ENCODE peak calls at places on chromosomes 5 and 9, in seven cellular contexts. M is neuronal stem cell, F is GM23248, C is cardiac muscle cell, E is right atrium auricular region, Q is OCI-LY7, N is SJCRH30. B is an unnamed sample. For H3K4me1, the result is how much of the 10 kb centered on the place peaks cover.

GRCh38 chr5:112742424-112742823 is 4.7 kb downstream of the APC start:
- DNase-seq in C (no peak), N (peak), Q (no peak), F (peak), M (no peak), E (no peak), B (no peak)

GRCh38 chr5:30347858-30348257 is 845.6 kb upstream of the CDH6 start:
- DNase-seq in C (no peak), E (no peak), Q (no peak), N (no peak), F (no peak), M (no peak), B (no peak)

GRCh38 chr5:33118761-33119415 is 321.9 kb upstream of the TARS1 start:
- DNase-seq in N (no peak), C (no peak), F (peak), E (no peak), Q (no peak), M (no peak), B (no peak)

GRCh38 chr5:34530637-34531036 is 125.5 kb upstream of the RAI14 start:
- DNase-seq in F (no peak), M (no peak), N (no peak), Q (no peak), E (no peak), C (no peak), B (no peak)

GRCh38 chr5:27402828-27403227 is 364.4 kb upstream of the CDH9 start:
- DNase-seq in C (no peak), N (no peak), Q (no peak), E (no peak), M (no peak), F (no peak), B (no peak)

GRCh38 chr5:102130386-102130785 is 165.7 kb downstream of the SLCO4C1 start:
- DNase-seq in M (no peak), N (no peak), E (no peak), F (no peak), Q (no peak), C (no peak), B (no peak)

GRCh38 chr5:173672891-173673290 is 56.4 kb upstream of the BOD1 start:
- DNase-seq in M (no peak), Q (peak), C (no peak), N (no peak), F (no peak), E (no peak), B (no peak)

GRCh38 chr5:36090033-36090432 is 23.4 kb upstream of the UGT3A2 start:
- DNase-seq in C (peak), E (no peak), M (no peak), F (peak), N (peak), Q (peak), B (peak)

GRCh38 chr5:153267506-153267905 is 223.0 kb upstream of the GRIA1 start:
- DNase-seq in Q (no peak), N (no peak), E (no peak), F (no peak), M (no peak), C (no peak), B (no peak)

GRCh38 chr9:19903076-19903475 is 114.2 kb upstream of the SLC24A2 start:
- DNase-seq in M (no peak), E (no peak), C (no peak), N (no peak), F (no peak), Q (no peak), B (no peak)

GRCh38 chr9:78408388-78408787 is 111.5 kb downstream of the PSAT1 start:
- DNase-seq in E (no peak), M (no peak), N (no peak), Q (no peak), C (no peak), F (no peak), B (no peak)

GRCh38 chr9:113798062-113799030 is 77.8 kb upstream of the ZNF618 start:
- DNase-seq in N (no peak), E (no peak), F (peak), C (no peak), M (no peak), Q (no peak), B (no peak)

GRCh38 chr5:150161242-150162141 is 5.1 kb upstream of the CDX1 start:
- DNase-seq in Q (peak), E (peak), F (peak), M (peak), N (peak), C (peak), B (peak)

GRCh38 chr9:108057421-108058136 is 568.0 kb upstream of the KLF4 start:
- DNase-seq in M (no peak), N (no peak), F (peak), Q (no peak), C (no peak), E (peak), B (no peak)

GRCh38 chr9:113901196-113901818 is 25.2 kb downstream of the ZNF618 start:
- DNase-seq in M (no peak), E (peak), Q (no peak), C (no peak), N (no peak), F (no peak), B (no peak)

GRCh38 chr5:68555891-68556689 is 340.5 kb downstream of the PIK3R1 start:
- DNase-seq in C (no peak), N (no peak), F (peak), M (no peak), Q (no peak), E (no peak), B (peak)

GRCh38 chr5:32707394-32707997 is 3.6 kb upstream of the NPR3 start:
- DNase-seq in C (peak), Q (peak), E (no peak), N (peak), F (peak), M (peak), B (no peak)

GRCh38 chr9:111298111-111298510 is 31.9 kb downstream of the OR2K2 start:
- DNase-seq in F (no peak), M (no peak), C (no peak), E (no peak), Q (no peak), N (no peak), B (no peak)

GRCh38 chr9:37944671-37945481 is 40.9 kb upstream of the SLC25A51 start:
- DNase-seq in Q (no peak), F (peak), C (peak), N (peak), M (peak), E (no peak), B (no peak)

GRCh38 chr9:89667730-89668129 is 62.9 kb downstream of the GADD45G start:
- DNase-seq in Q (no peak), E (no peak), N (no peak), M (no peak), C (peak), F (no peak), B (no peak)

GRCh38 chr5:67287795-67288194 is 91.2 kb upstream of the CD180 start:
- DNase-seq in E (no peak), C (no peak), M (no peak), F (peak), Q (no peak), N (no peak), B (no peak)

GRCh38 chr5:73947876-73948275 is 321.9 kb downstream of the ARHGEF28 start:
- DNase-seq in F (no peak), C (no peak), E (no peak), M (no peak), Q (no peak), N (no peak), B (no peak)

GRCh38 chr9:70589571-70590263 is 175.3 kb upstream of the KLF9 start:
- DNase-seq in N (no peak), C (no peak), F (peak), E (peak), M (no peak), Q (no peak), B (no peak)

GRCh38 chr5:41057231-41057630 is 13.9 kb downstream of the MROH2B start:
- DNase-seq in F (no peak), Q (no peak), M (no peak), E (no peak), C (no peak), N (no peak), B (no peak)

GRCh38 chr9:111810908-111811307 is 16.2 kb upstream of the SHOC1 start:
- DNase-seq in C (no peak), E (no peak), M (no peak), N (no peak), F (no peak), Q (no peak), B (no peak)

GRCh38 chr9:396397-396796 is 181.7 kb downstream of the DOCK8 start:
- DNase-seq in E (no peak), M (no peak), F (no peak), N (no peak), C (no peak), Q (no peak), B (no peak)

GRCh38 chr9:14158911-14159310 is 155.0 kb downstream of the NFIB start:
- DNase-seq in Q (no peak), M (no peak), C (no peak), E (no peak), N (no peak), F (peak), B (no peak)

GRCh38 chr5:106732624-106733023 is 938.1 kb downstream of the EFNA5 start:
- DNase-seq in E (no peak), N (no peak), Q (no peak), F (no peak), C (no peak), M (no peak), B (no peak)

GRCh38 chr5:143041972-143042770 is 272.0 kb downstream of the ARHGAP26 start:
- DNase-seq in N (peak), Q (no peak), E (no peak), M (no peak), F (peak), C (peak), B (no peak)

GRCh38 chr5:34571380-34572041 is 84.6 kb upstream of the RAI14 start:
- DNase-seq in M (no peak), E (no peak), F (peak), N (peak), C (no peak), Q (no peak), B (no peak)

GRCh38 chr9:84218322-84218721 is 122.2 kb downstream of the SLC28A3 start:
- DNase-seq in N (no peak), F (no peak), C (no peak), Q (no peak), E (no peak), M (no peak), B (peak)

GRCh38 chr9:29322240-29322639 is 1749.0 kb upstream of the C9orf72 start:
- DNase-seq in Q (no peak), E (no peak), N (no peak), M (no peak), F (no peak), C (no peak), B (no peak)

GRCh38 chr9:89604463-89605180 is at the start of gene GADD45G:
- DNase-seq in N (peak), C (peak), E (peak), Q (no peak), M (peak), F (peak), B (peak)

GRCh38 chr5:154520861-154521453 is 42.9 kb upstream of the HAND1 start:
- DNase-seq in N (peak), C (peak), M (peak), F (peak), Q (peak), E (no peak), B (peak)

GRCh38 chr5:107700486-107700885 is 29.7 kb upstream of the EFNA5 start:
- DNase-seq in E (no peak), C (no peak), Q (no peak), M (no peak), N (no peak), F (peak), B (no peak)

GRCh38 chr5:89374818-89375521 is 492.0 kb upstream of the MEF2C start:
- DNase-seq in E (no peak), C (no peak), Q (no peak), F (no peak), N (no peak), M (no peak), B (no peak)

GRCh38 chr5:172872997-172873491 is 39.0 kb downstream of the ERGIC1 start:
- DNase-seq in E (peak), Q (no peak), N (no peak), F (peak), M (no peak), C (peak), B (peak)

GRCh38 chr9:875119-875962 is 33.8 kb downstream of the DMRT1 start:
- DNase-seq in C (no peak), N (no peak), Q (no peak), F (no peak), E (no peak), M (no peak), B (no peak)

GRCh38 chr9:127536499-127536898 is 75.6 kb upstream of the STXBP1 start:
- DNase-seq in Q (no peak), N (no peak), F (no peak), M (no peak), C (no peak), E (no peak), B (no peak)
- H3K4me1 ChIP-seq in Q (under half), N (under half), F (half or more), M (under half), C (under half), E (under half), B (under half)

GRCh38 chr9:5513966-5514365 is 3.6 kb downstream of the PDCD1LG2 start:
- DNase-seq in M (no peak), N (no peak), C (no peak), Q (no peak), F (no peak), E (no peak), B (no peak)
- H3K4me3 ChIP-seq in M (no peak), N (no peak), C (no peak), Q (no peak), F (peak), E (no peak), B (no peak)

GRCh38 chr9:127319366-127320121 is 55.0 kb downstream of the GARNL3 start:
- DNase-seq in F (no peak), Q (peak), E (no peak), M (no peak), N (no peak), C (no peak), B (no peak)
- H3K4me1 ChIP-seq in F (under half), Q (under half), E (under half), M (under half), N (under half), C (under half), B (under half)

DNA sequence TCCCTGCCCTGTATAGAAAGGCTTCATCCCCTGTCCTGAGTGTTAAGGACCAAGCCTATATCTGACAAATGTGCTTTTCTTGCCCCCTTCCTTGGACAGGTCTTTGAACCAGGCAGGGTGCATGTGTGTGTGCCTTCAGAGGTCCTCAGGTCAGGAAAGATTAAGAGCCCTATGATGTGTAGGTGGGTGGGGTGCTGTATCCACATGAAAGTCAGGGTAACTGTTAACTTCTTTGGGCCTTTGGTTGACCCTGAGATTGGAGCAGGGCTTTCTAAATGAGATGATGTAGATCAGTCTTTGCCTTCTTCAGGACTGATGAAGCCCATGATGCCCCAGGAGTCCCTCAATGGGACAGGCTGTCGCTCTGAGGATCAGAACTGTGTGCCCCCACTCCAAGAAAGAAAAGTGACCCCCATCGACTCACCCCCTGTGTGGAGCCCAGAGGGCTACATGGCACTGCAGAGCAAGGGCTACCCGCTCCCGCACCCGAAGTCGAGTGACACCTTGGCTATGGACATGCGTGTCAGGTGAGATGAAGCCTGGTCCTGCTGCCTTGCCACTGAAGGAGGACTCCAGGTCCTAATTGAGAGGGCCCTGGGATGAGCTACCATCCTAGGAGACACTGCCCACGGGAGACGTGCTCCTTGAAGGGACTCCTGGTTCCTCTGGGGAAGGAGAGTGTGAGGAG is 29.4 kb upstream of the POMT1 start:
- DNase-seq in N (no peak), C (no peak), E (no peak), F (no peak), Q (no peak), M (no peak), B (no peak)
- H3K4me3 ChIP-seq in N (no peak), C (no peak), E (no peak), F (no peak), Q (no peak), M (no peak), B (no peak)

DNA sequence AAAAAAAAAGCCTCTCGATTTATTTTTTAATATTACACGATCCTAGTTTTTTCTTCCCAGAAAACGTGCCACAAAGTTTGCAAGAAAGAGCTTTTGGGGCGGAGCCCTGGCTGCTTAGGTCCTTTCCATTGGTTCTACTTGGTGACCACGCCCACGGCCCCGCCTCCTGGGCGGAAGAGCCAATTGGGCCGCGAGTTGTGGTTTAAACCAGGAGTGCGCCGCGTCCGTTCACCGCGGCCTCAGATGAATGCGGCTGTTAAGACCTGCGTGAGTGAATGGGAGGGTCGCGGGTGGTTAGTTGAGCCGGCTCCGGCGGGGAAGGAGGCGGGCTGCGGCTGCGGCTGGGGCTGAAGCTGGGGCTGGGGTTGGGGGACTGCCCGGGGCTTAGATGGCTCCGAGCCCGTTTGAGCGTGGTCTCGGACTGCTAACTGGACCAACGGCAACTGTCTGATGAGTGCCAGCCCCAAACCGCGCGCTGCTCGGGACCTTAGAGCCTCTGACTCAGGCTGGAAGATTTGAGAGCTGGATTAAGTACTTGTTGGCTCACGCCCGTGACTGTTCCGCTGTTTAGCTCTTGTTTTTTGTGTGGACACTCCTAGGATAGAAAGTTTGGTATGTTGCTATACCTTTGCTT is at the start of gene PTTG1:
- DNase-seq in N (peak), F (peak), M (peak), C (peak), E (peak), Q (peak), B (peak)
- H3K4me1 ChIP-seq in N (under half), F (under half), M (under half), C (under half), E (under half), Q (half or more), B (under half)

DNA sequence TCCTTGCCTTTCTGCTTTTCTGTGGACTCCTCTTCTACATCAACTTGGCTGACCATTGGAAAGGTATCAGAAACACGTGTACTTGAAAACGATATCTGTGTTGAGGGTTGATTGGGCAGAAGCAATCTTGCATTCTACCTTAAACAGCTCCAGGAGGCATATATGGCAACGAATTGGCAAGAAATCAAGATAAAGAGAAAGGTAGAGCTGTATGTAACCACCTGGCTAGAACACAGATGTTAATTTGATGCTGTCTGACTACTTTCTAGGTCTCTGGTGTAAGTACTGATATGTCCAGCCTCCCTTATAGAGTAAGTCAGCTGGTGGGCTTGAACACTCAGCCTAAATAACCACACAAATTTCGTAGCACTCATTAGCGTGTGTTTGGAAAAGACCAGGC is 1.3 kb downstream of the MAN1B1 start:
- DNase-seq in N (no peak), F (no peak), M (no peak), E (no peak), C (no peak), Q (no peak), B (no peak)
- H3K4me3 ChIP-seq in N (no peak), F (peak), M (no peak), E (no peak), C (no peak), Q (peak), B (no peak)

GRCh38 chr5:139410886-139411835 is 7.3 kb upstream of the SPATA24 start:
- DNase-seq in M (no peak), F (peak), C (no peak), N (no peak), E (no peak), Q (no peak), B (no peak)
- H3K4me1 ChIP-seq in M (under half), F (under half), C (under half), N (under half), E (under half), Q (under half), B (under half)

GRCh38 chr5:17225551-17225950 is 8.1 kb downstream of the BASP1 start:
- DNase-seq in C (no peak), F (no peak), E (no peak), M (no peak), Q (no peak), N (no peak), B (no peak)

GRCh38 chr5:17228833-17229291 is 11.4 kb downstream of the BASP1 start:
- DNase-seq in F (peak), M (no peak), N (no peak), E (no peak), Q (no peak), C (no peak), B (no peak)

GRCh38 chr5:17224858-17225436 is 7.5 kb downstream of the BASP1 start:
- DNase-seq in M (no peak), C (no peak), E (no peak), N (no peak), Q (peak), F (peak), B (no peak)

GRCh38 chr5:17229308-17229707 is 11.9 kb downstream of the BASP1 start:
- DNase-seq in C (no peak), E (no peak), N (no peak), Q (no peak), F (no peak), M (no peak), B (no peak)

DNA sequence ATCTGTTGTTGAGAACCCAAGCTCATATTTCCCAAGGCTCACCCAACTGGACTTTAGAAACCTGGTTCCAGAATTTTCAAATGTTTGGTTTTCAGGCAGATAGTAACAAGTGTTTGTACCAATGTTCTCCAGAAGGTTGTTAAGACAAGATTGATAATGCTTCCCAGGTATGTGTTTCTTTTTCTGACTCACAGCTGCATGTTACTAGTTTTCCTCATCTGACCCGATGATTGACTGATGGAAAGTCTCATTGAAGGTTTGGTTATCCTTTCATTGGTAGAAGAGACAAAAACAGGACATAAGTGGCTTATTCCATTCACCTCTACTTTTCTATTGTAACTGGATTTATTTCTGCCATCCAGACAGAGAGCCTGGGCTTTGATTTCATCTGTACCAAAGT is 10.4 kb downstream of the BASP1 start:
- DNase-seq in Q (no peak), F (no peak), C (no peak), N (no peak), E (no peak), M (no peak), B (no peak)
- H3K4me3 ChIP-seq in Q (no peak), F (no peak), C (no peak), N (no peak), E (no peak), M (no peak), B (no peak)

GRCh38 chr5:99675974-99676373 is 747.2 kb upstream of the CHD1 start:
- DNase-seq in N (no peak), M (no peak), F (no peak), Q (no peak), C (no peak), E (no peak), B (no peak)
- H3K4me1 ChIP-seq in N (under half), M (under half), F (under half), Q (under half), C (under half), E (under half), B (under half)

B was measured in testis.